ENCODE peak calls at places on chromosomes 2 and 18, in seven cellular contexts. One of them, this sample, is unnamed.
A peak's percentile ranks its signal among the peaks of the same experiment; 100 is the strongest.

GRCh38 chr2:239343946-239344856 is 56.6 kb downstream of the HDAC4 start:
- DNase-seq in K562: no peak
- DNase-seq in psoas muscle: no peak
- DNase-seq in fibroblast of lung: no peak
- DNase-seq in heart left ventricle: no peak
- DNase-seq in sigmoid colon: no peak
- DNase-seq in heart right ventricle: no peak
- DNase-seq in this sample: no peak

GRCh38 chr18:76736309-76736708 is 86.0 kb upstream of the ZNF236 start:
- DNase-seq in heart right ventricle: no peak
- DNase-seq in K562: no peak
- DNase-seq in sigmoid colon: no peak
- DNase-seq in heart left ventricle: no peak
- DNase-seq in fibroblast of lung: no peak
- DNase-seq in psoas muscle: no peak
- DNase-seq in this sample: no peak

GRCh38 chr2:219965287-219965870 is 337.9 kb downstream of the SLC4A3 start:
- DNase-seq in K562: no peak
- DNase-seq in sigmoid colon: no peak
- DNase-seq in heart left ventricle: no peak
- DNase-seq in psoas muscle: no peak
- DNase-seq in fibroblast of lung: no peak
- DNase-seq in heart right ventricle: no peak
- DNase-seq in this sample: no peak

GRCh38 chr18:63155169-63155852 is 164.3 kb downstream of the BCL2 start:
- DNase-seq in sigmoid colon: peak; percentile 76
- DNase-seq in K562: peak; percentile 53
- DNase-seq in heart right ventricle: peak; percentile 52
- DNase-seq in heart left ventricle: peak; percentile 71
- DNase-seq in fibroblast of lung: no peak
- DNase-seq in psoas muscle: peak; percentile 82
- DNase-seq in this sample: peak; percentile 88

GRCh38 chr2:143513081-143513480 is 383.9 kb downstream of the ARHGAP15 start:
- DNase-seq in heart right ventricle: peak; percentile 16
- DNase-seq in K562: peak; percentile 25
- DNase-seq in fibroblast of lung: peak; percentile 87
- DNase-seq in sigmoid colon: no peak
- DNase-seq in heart left ventricle: peak; percentile 33
- DNase-seq in psoas muscle: no peak
- DNase-seq in this sample: no peak

GRCh38 chr2:35410431-35411061 is 945.0 kb upstream of the CRIM1 start:
- DNase-seq in sigmoid colon: no peak
- DNase-seq in K562: peak; percentile 46
- DNase-seq in fibroblast of lung: peak; percentile 52
- DNase-seq in heart right ventricle: peak; percentile 47
- DNase-seq in heart left ventricle: peak; percentile 31
- DNase-seq in psoas muscle: peak; percentile 60
- DNase-seq in this sample: no peak

GRCh38 chr2:105886029-105886454 is 141.3 kb downstream of the NCK2 start:
- DNase-seq in heart right ventricle: no peak
- DNase-seq in fibroblast of lung: peak; percentile 71
- DNase-seq in psoas muscle: no peak
- DNase-seq in K562: no peak
- DNase-seq in sigmoid colon: no peak
- DNase-seq in heart left ventricle: no peak
- DNase-seq in this sample: no peak

GRCh38 chr18:58863539-58864145 is 1.0 kb upstream of the ZNF532 start:
- DNase-seq in psoas muscle: peak; percentile 77
- DNase-seq in sigmoid colon: peak; percentile 74
- DNase-seq in heart left ventricle: peak; percentile 59
- DNase-seq in K562: no peak
- DNase-seq in fibroblast of lung: peak; percentile 53
- DNase-seq in heart right ventricle: peak; percentile 66
- DNase-seq in this sample: peak; percentile 33

GRCh38 chr2:128502638-128503246 is 184.1 kb upstream of the HS6ST1 start:
- DNase-seq in K562: no peak
- DNase-seq in psoas muscle: no peak
- DNase-seq in fibroblast of lung: no peak
- DNase-seq in sigmoid colon: no peak
- DNase-seq in heart right ventricle: no peak
- DNase-seq in heart left ventricle: no peak
- DNase-seq in this sample: no peak

GRCh38 chr18:26546170-26546874 is 2.0 kb downstream of the KCTD1 start:
- DNase-seq in fibroblast of lung: peak; percentile 52
- DNase-seq in sigmoid colon: no peak
- DNase-seq in K562: no peak
- DNase-seq in heart right ventricle: no peak
- DNase-seq in heart left ventricle: no peak
- DNase-seq in psoas muscle: no peak
- DNase-seq in this sample: no peak

GRCh38 chr2:206266130-206267125 is 8.0 kb upstream of the ZDBF2 start:
- DNase-seq in heart left ventricle: no peak
- DNase-seq in sigmoid colon: no peak
- DNase-seq in K562: no peak
- DNase-seq in psoas muscle: no peak
- DNase-seq in fibroblast of lung: no peak
- DNase-seq in heart right ventricle: no peak
- DNase-seq in this sample: no peak
- H3K27me3 ChIP-seq in heart left ventricle: peaks cover 51% of the 10 kb centered on the region
- H3K27me3 ChIP-seq in sigmoid colon: peaks cover 99% of the 10 kb centered on the region
- H3K27me3 ChIP-seq in K562: peaks cover 7% of the 10 kb centered on the region
- H3K27me3 ChIP-seq in psoas muscle: peaks cover 78% of the 10 kb centered on the region
- H3K27me3 ChIP-seq in fibroblast of lung: peaks cover 39% of the 10 kb centered on the region
- H3K27me3 ChIP-seq in heart right ventricle: peaks cover 97% of the 10 kb centered on the region
- H3K27me3 ChIP-seq in this sample: no peaks in the 10 kb centered on the region

DNA sequence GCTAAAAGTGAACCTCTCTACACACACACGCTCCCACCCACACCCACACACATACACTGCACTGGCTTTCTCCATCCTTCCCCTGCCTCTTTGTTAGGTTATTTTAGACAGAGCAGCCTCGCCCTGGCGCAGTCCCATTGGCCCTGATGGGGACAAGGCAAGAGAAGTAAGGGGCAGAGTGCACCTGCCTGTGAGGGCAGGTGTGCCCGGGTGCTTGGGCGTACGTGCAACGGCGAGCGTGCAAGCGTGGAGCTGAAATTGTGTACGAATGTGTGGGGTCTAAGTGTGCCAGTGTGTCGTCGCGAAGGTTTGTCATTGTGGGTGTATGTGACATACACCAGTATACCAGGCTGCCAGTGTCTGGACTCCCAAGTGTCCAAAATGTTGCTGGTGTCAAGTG is 514 bp downstream of the LRATD1 start:
- DNase-seq in psoas muscle: peak; percentile 47
- DNase-seq in fibroblast of lung: no peak
- DNase-seq in sigmoid colon: no peak
- DNase-seq in heart right ventricle: no peak
- DNase-seq in K562: no peak
- DNase-seq in heart left ventricle: no peak
- DNase-seq in this sample: no peak
- H3K4me3 ChIP-seq in psoas muscle: peak overlapping the region; percentile 62
- H3K4me3 ChIP-seq in fibroblast of lung: peak overlapping the region; percentile 46
- H3K4me3 ChIP-seq in sigmoid colon: peak overlapping the region; percentile 64
- H3K4me3 ChIP-seq in heart right ventricle: peak overlapping the region; percentile 20
- H3K4me3 ChIP-seq in K562: no peak overlapping the region
- H3K4me3 ChIP-seq in heart left ventricle: peak overlapping the region; percentile 37
- H3K4me3 ChIP-seq in this sample: no peak overlapping the region

GRCh38 chr2:237966250-237966564 is 607 bp upstream of the UBE2F start:
- DNase-seq in heart left ventricle: no peak
- DNase-seq in psoas muscle: no peak
- DNase-seq in K562: no peak
- DNase-seq in heart right ventricle: no peak
- DNase-seq in sigmoid colon: no peak
- DNase-seq in fibroblast of lung: no peak
- DNase-seq in this sample: no peak

GRCh38 chr2:237967463-237967871 is 653 bp downstream of the UBE2F start:
- DNase-seq in sigmoid colon: peak; percentile 76
- DNase-seq in K562: peak; percentile 29
- DNase-seq in heart left ventricle: peak; percentile 39
- DNase-seq in heart right ventricle: peak; percentile 42
- DNase-seq in psoas muscle: peak; percentile 71
- DNase-seq in fibroblast of lung: no peak
- DNase-seq in this sample: peak; percentile 29

GRCh38 chr2:237968048-237968862 is 1.4 kb downstream of the UBE2F start:
- DNase-seq in heart right ventricle: no peak
- DNase-seq in sigmoid colon: peak; percentile 72
- DNase-seq in psoas muscle: no peak
- DNase-seq in K562: no peak
- DNase-seq in heart left ventricle: peak; percentile 51
- DNase-seq in fibroblast of lung: peak; percentile 80
- DNase-seq in this sample: peak; percentile 45

GRCh38 chr2:237964578-237965404 is 2.0 kb upstream of the UBE2F start:
- DNase-seq in heart right ventricle: no peak
- DNase-seq in heart left ventricle: no peak
- DNase-seq in psoas muscle: no peak
- DNase-seq in fibroblast of lung: peak; percentile 62
- DNase-seq in K562: peak; percentile 84
- DNase-seq in sigmoid colon: no peak
- DNase-seq in this sample: no peak

DNA sequence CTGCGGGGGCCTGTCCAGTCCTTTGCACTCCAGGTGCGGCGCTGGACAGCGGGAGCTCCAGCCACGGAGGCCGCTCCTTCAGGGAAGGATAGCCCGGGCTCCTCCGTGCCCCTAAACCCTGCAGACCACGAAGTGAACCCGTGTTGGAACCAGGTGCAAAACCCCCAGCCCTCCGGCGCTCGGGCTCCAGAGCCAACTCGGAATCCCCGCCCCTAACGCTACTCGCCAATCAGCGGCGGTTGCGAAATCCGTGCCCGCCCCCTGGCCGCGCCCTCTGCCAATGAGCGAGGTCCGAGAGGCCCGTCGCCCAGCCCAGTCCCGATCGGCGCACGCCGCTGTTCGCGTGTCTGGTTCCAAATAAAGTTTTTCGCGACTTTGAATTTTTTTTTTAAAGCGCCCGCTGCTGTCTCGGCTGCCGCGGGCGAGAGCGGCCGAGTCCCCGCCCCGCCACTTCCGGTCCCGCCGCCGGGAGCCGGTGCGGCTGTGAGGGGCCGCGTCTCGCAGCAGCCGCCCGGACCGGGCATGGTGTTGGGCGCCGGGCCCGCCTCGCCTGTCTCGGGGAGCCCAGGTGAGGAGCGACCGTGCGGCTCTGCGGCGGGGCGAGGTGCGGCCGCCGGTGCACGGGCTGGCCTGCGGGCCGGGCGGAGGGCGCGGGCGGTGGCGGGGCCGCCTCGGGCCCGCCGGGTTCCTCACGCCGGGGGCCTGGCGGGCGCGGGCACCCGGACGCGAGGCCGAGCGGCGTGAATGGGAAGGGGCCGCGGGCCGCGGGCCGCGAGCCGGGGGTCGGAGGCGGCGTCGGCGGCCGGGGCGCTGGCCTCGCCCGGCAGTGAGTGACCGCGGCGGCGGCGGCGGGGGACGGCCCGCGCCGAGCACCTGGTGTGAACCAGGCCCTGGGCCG is at the start of gene UBE2F:
- DNase-seq in psoas muscle: peak; percentile 99
- DNase-seq in heart left ventricle: peak; percentile 97
- DNase-seq in fibroblast of lung: peak; percentile 96
- DNase-seq in sigmoid colon: peak; percentile 98
- DNase-seq in K562: peak; percentile 81
- DNase-seq in heart right ventricle: peak; percentile 98
- DNase-seq in this sample: peak; percentile 96
- TF ChIP-seq CTCF in psoas muscle: no peak
- TF ChIP-seq CTCF in heart left ventricle: no peak
- TF ChIP-seq CTCF in fibroblast of lung: no peak
- TF ChIP-seq CTCF in sigmoid colon: no peak
- TF ChIP-seq CTCF in K562: no peak
- TF ChIP-seq CTCF in heart right ventricle: no peak
- TF ChIP-seq CTCF in this sample: no peak

DNA sequence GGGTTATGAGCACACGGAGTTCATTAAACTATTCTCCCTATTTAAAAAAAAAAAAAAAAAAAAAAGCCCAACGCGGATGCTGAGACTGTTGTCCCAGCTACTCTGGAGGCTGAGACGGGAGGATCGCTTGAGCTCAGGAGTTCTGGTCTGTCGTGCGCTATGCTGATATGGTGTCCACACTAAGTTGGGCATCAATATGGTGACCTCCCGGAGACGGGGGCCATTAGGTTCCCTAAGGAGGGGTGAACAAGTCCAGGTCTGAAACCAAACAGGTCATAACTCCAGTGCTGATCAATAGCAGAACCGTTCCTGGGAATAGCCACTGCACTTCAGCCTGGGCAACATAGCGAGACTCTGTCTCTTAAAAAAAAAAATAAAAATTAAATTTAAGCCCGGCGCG is 12.9 kb upstream of the ANKRD53 start:
- DNase-seq in heart right ventricle: no peak
- DNase-seq in psoas muscle: no peak
- DNase-seq in K562: no peak
- DNase-seq in sigmoid colon: no peak
- DNase-seq in fibroblast of lung: no peak
- DNase-seq in heart left ventricle: no peak
- DNase-seq in this sample: no peak
- H3K27me3 ChIP-seq in heart right ventricle: peaks cover 32% of the 10 kb centered on the region
- H3K27me3 ChIP-seq in psoas muscle: peaks cover 28% of the 10 kb centered on the region
- H3K27me3 ChIP-seq in K562: no peaks in the 10 kb centered on the region
- H3K27me3 ChIP-seq in sigmoid colon: peaks cover 45% of the 10 kb centered on the region
- H3K27me3 ChIP-seq in fibroblast of lung: no peaks in the 10 kb centered on the region
- H3K27me3 ChIP-seq in heart left ventricle: peaks cover 6% of the 10 kb centered on the region
- H3K27me3 ChIP-seq in this sample: no peaks in the 10 kb centered on the region

DNA sequence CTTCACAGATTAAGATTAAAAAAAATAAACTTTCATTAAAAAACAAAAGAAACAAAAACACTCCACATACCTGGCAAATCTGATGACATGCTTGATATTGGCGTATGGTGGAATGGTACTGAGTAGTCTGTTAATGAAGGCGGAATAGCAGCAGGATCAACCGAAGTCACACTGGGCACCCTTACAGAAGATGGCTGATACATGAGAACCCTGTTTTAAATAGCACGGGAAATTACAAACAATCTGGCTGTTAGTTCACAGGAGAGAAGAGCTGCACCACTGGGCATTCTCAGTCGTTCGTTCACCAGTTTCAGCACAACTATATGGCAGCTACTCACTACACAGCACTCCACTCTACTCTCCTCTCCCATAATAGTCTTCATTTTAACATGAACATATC is 64.0 kb upstream of the ST8SIA5 start:
- DNase-seq in heart right ventricle: no peak
- DNase-seq in heart left ventricle: no peak
- DNase-seq in psoas muscle: no peak
- DNase-seq in fibroblast of lung: no peak
- DNase-seq in K562: no peak
- DNase-seq in sigmoid colon: no peak
- DNase-seq in this sample: no peak
- H3K4me3 ChIP-seq in heart right ventricle: no peak overlapping the region
- H3K4me3 ChIP-seq in heart left ventricle: no peak overlapping the region
- H3K4me3 ChIP-seq in psoas muscle: peak overlapping the region; percentile 20
- H3K4me3 ChIP-seq in fibroblast of lung: no peak overlapping the region
- H3K4me3 ChIP-seq in K562: no peak overlapping the region
- H3K4me3 ChIP-seq in sigmoid colon: no peak overlapping the region
- H3K4me3 ChIP-seq in this sample: no peak overlapping the region

GRCh38 chr2:84526562-84526961 is 10.3 kb downstream of the DNAH6 start:
- DNase-seq in fibroblast of lung: peak; percentile 21
- DNase-seq in heart right ventricle: no peak
- DNase-seq in sigmoid colon: no peak
- DNase-seq in heart left ventricle: no peak
- DNase-seq in K562: no peak
- DNase-seq in psoas muscle: no peak
- DNase-seq in this sample: no peak
- TF ChIP-seq CTCF in fibroblast of lung: peak; percentile 22
- TF ChIP-seq CTCF in heart right ventricle: peak; percentile 35
- TF ChIP-seq CTCF in sigmoid colon: no peak
- TF ChIP-seq CTCF in heart left ventricle: no peak
- TF ChIP-seq CTCF in K562: no peak
- TF ChIP-seq CTCF in psoas muscle: no peak
- TF ChIP-seq CTCF in this sample: no peak

This sample was measured in GM06990.